ENCODE peak calls at places on chromosomes 5 and 9, in five cellular contexts. One of them, this sample, is unnamed.

GRCh38 chr9:111348821-111349271 is 18.8 kb upstream of the OR2K2 start:
- DNase-seq in GM23248: no peak
- DNase-seq in SK-N-SH: no peak
- DNase-seq in neural progenitor cell: no peak
- DNase-seq in PC-3: peak; percentile 88
- DNase-seq in this sample: no peak

GRCh38 chr9:129647635-129648034 is 5.7 kb upstream of the ASB6 start:
- DNase-seq in GM23248: no peak
- DNase-seq in SK-N-SH: no peak
- DNase-seq in neural progenitor cell: no peak
- DNase-seq in PC-3: no peak
- DNase-seq in this sample: no peak

GRCh38 chr9:93149361-93149760 is 15.3 kb upstream of the NINJ1 start:
- DNase-seq in GM23248: no peak
- DNase-seq in SK-N-SH: no peak
- DNase-seq in neural progenitor cell: no peak
- DNase-seq in PC-3: peak; percentile 48
- DNase-seq in this sample: no peak

GRCh38 chr5:84480873-84481637 is 96.4 kb upstream of the EDIL3 start:
- DNase-seq in GM23248: no peak
- DNase-seq in SK-N-SH: no peak
- DNase-seq in neural progenitor cell: no peak
- DNase-seq in PC-3: peak; percentile 18
- DNase-seq in this sample: peak; percentile 67

GRCh38 chr9:86093788-86094555 is 5.4 kb downstream of the GOLM1 start:
- DNase-seq in GM23248: no peak
- DNase-seq in SK-N-SH: no peak
- DNase-seq in neural progenitor cell: no peak
- DNase-seq in PC-3: peak; percentile 82
- DNase-seq in this sample: peak; percentile 47

GRCh38 chr9:82745919-82746318 is 317.0 kb downstream of the RASEF start:
- DNase-seq in GM23248: no peak
- DNase-seq in SK-N-SH: no peak
- DNase-seq in neural progenitor cell: no peak
- DNase-seq in PC-3: no peak
- DNase-seq in this sample: no peak

GRCh38 chr5:1503301-1504243 is 20.2 kb downstream of the LPCAT1 start:
- DNase-seq in GM23248: peak; percentile 20
- DNase-seq in SK-N-SH: no peak
- DNase-seq in neural progenitor cell: no peak
- DNase-seq in PC-3: no peak
- DNase-seq in this sample: no peak

GRCh38 chr9:106634641-106635040 is 228.3 kb upstream of the ZNF462 start:
- DNase-seq in GM23248: no peak
- DNase-seq in SK-N-SH: no peak
- DNase-seq in neural progenitor cell: no peak
- DNase-seq in PC-3: no peak
- DNase-seq in this sample: no peak

GRCh38 chr5:148829734-148830133 is 3.3 kb downstream of the ADRB2 start:
- DNase-seq in GM23248: no peak
- DNase-seq in SK-N-SH: no peak
- DNase-seq in neural progenitor cell: no peak
- DNase-seq in PC-3: peak; percentile 40
- DNase-seq in this sample: no peak
- H3K4me1 ChIP-seq in GM23248: no peaks in the 10 kb centered on the region
- H3K4me1 ChIP-seq in SK-N-SH: no peaks in the 10 kb centered on the region
- H3K4me1 ChIP-seq in neural progenitor cell: peaks cover 4% of the 10 kb centered on the region
- H3K4me1 ChIP-seq in PC-3: peaks cover 68% of the 10 kb centered on the region
- H3K4me1 ChIP-seq in this sample: peaks cover 11% of the 10 kb centered on the region

GRCh38 chr9:22657713-22658112 is 211.1 kb downstream of the DMRTA1 start:
- DNase-seq in GM23248: peak; percentile 53
- DNase-seq in SK-N-SH: no peak
- DNase-seq in neural progenitor cell: no peak
- DNase-seq in PC-3: no peak
- DNase-seq in this sample: no peak
- TF ChIP-seq EZH2phosphoT487 in GM23248: no peak
- TF ChIP-seq EZH2phosphoT487 in SK-N-SH: no peak
- TF ChIP-seq EZH2phosphoT487 in neural progenitor cell: no peak
- TF ChIP-seq EZH2phosphoT487 in PC-3: no peak
- TF ChIP-seq EZH2phosphoT487 in this sample: no peak

DNA sequence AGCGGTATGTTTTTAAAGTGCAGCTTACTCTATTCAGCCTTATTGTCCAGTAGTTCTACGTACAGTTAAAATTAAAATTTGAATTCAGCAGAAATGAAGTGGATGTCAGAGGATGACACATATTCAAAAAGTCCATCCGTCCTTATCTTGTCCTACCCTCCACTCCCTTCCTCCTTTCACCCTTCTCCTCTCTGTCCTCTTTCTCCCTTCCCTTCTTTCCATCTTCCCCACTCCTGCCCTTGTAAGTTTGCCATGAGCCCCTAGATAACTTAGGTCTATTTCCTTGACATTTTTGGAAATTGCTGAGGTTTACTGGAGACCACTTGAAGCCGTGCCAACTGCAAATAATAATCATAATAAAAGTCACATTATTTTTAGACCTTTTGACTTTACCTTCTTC is 67.6 kb downstream of the TRIO start:
- DNase-seq in GM23248: no peak
- DNase-seq in SK-N-SH: no peak
- DNase-seq in neural progenitor cell: no peak
- DNase-seq in PC-3: no peak
- DNase-seq in this sample: no peak
- H3K4me1 ChIP-seq in GM23248: peaks cover 94% of the 10 kb centered on the region
- H3K4me1 ChIP-seq in SK-N-SH: peaks cover 26% of the 10 kb centered on the region
- H3K4me1 ChIP-seq in neural progenitor cell: peaks cover 25% of the 10 kb centered on the region
- H3K4me1 ChIP-seq in PC-3: peaks cover 49% of the 10 kb centered on the region
- H3K4me1 ChIP-seq in this sample: peaks cover 47% of the 10 kb centered on the region

GRCh38 chr9:125747765-125748510 is 765 bp downstream of the PBX3 start:
- DNase-seq in GM23248: peak; percentile 67
- DNase-seq in SK-N-SH: peak; percentile 61
- DNase-seq in neural progenitor cell: peak; percentile 67
- DNase-seq in PC-3: peak; percentile 14
- DNase-seq in this sample: peak; percentile 48
- TF ChIP-seq EZH2phosphoT487 in GM23248: no peak
- TF ChIP-seq EZH2phosphoT487 in SK-N-SH: no peak
- TF ChIP-seq EZH2phosphoT487 in neural progenitor cell: no peak
- TF ChIP-seq EZH2phosphoT487 in PC-3: no peak
- TF ChIP-seq EZH2phosphoT487 in this sample: no peak

This sample was measured in GM23338.